ENCODE peak calls at places on chromosomes 1 and 21, in five cellular contexts. C, M, N, K and A are unnamed samples.

GRCh38 chr1:194013561-194013960 is 827.1 kb upstream of the B3GALT2 start:
- DNase-seq in C (peak), M (no peak), N (no peak), K (peak), A (no peak)

GRCh38 chr21:43279578-43279894 is 110.7 kb downstream of the CRYAA start:
- DNase-seq in C (no peak), M (no peak), N (no peak), K (no peak), A (no peak)

GRCh38 chr1:247180581-247180980 is 8.8 kb upstream of the ZNF124 start:
- DNase-seq in C (no peak), M (no peak), N (no peak), K (no peak), A (no peak)

GRCh38 chr1:215002471-215002870 is 80.1 kb upstream of the KCNK2 start:
- DNase-seq in C (peak), M (no peak), N (peak), K (peak), A (no peak)

GRCh38 chr1:204084247-204084772 is 11.4 kb downstream of the SOX13 start:
- DNase-seq in C (no peak), M (no peak), N (no peak), K (no peak), A (no peak)

GRCh38 chr1:83028467-83028866 is 970.5 kb downstream of the TTLL7 start:
- DNase-seq in C (no peak), M (no peak), N (no peak), K (no peak), A (no peak)

GRCh38 chr21:37642493-37642892 is 273.8 kb downstream of the KCNJ6 start:
- DNase-seq in C (no peak), M (no peak), N (no peak), K (no peak), A (no peak)

GRCh38 chr21:38699048-38699447 is 106.7 kb upstream of the ETS2 start:
- DNase-seq in C (no peak), M (no peak), N (no peak), K (no peak), A (no peak)

GRCh38 chr1:27517907-27518718 is 28.1 kb upstream of the WASF2 start:
- DNase-seq in C (no peak), M (no peak), N (no peak), K (no peak), A (no peak)

GRCh38 chr21:18170829-18171228 is 73.8 kb upstream of the CHODL start:
- DNase-seq in C (no peak), M (no peak), N (no peak), K (no peak), A (no peak)

GRCh38 chr1:67441183-67441582 is 11.0 kb upstream of the SERBP1 start:
- DNase-seq in C (peak), M (peak), N (no peak), K (peak), A (no peak)

GRCh38 chr1:181099152-181100014 is 10.9 kb downstream of the IER5 start:
- DNase-seq in C (peak), M (no peak), N (no peak), K (peak), A (no peak)

GRCh38 chr1:199084293-199084692 is 445.5 kb downstream of the PTPRC start:
- DNase-seq in C (peak), M (no peak), N (peak), K (peak), A (no peak)

GRCh38 chr1:226655251-226656163 is 83.6 kb downstream of the ITPKB start:
- DNase-seq in C (no peak), M (no peak), N (no peak), K (no peak), A (no peak)

GRCh38 chr1:156661932-156662587 is 15.1 kb downstream of the NES start:
- DNase-seq in C (peak), M (no peak), N (no peak), K (peak), A (no peak)
- H3K4me3 ChIP-seq in C (no peak), M (no peak), N (no peak), K (no peak), A (no peak)

GRCh38 chr1:162873671-162874666 is 13.0 kb upstream of the CCDC190 start:
- DNase-seq in C (peak), M (no peak), N (peak), K (peak), A (no peak)
- TF ChIP-seq CTCF in C (peak), M (peak), N (peak), K (peak), A (peak)

DNA sequence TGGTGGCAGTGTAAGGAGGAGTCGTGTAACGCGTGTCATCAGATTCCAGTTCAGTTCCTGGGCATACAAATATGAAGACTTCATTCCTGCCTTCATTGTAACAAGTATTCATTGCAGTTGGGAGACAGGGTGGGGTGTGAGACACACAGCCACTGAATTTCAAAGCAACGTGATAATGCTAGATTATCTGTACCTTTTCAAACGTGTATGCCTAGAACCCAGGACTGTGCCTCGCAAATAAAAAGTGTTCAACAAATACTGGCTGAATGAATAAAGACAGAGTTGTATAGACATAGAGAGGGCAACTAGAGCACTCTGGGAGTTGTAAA is 571 bp upstream of the YOD1 start:
- DNase-seq in C (no peak), M (no peak), N (no peak), K (no peak), A (no peak)
- H3K4me3 ChIP-seq in C (peak), M (no peak), N (no peak), K (no peak), A (peak)

DNA sequence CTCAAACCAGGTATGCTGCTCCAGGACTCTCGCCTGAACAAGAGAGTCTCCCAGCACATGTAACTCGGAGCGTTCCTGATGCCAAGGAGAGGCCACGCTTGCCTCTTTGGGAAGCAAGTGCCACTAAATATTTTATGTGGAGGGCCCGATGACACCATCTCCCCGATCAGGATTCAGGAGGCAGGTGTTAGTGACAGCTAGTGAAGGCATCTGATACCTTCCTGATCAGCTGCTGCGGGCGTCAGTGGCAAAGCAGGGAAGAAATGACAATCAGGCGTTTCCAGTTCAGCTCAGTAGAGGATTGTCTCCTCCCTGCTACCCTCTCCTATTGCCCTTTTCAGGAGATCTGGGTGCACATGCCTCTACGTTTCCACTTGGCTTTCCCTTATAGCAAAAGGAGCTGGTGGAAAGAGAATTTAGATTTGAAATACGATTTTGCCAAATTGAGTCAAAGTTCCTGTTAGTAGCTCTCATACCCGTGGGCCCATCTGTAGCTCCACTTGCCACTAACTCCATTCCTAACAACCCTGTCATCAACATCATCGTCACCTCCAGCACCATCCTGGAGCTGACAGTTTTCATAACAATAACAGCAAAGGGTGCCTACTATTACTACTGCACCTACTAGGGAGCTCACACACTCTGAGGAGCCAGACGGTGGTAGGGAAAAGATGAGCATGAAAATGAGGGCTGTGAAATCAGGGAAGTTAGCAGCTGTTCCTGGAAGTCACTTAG is 21.6 kb downstream of the PLXNA2 start:
- DNase-seq in C (peak), M (no peak), N (no peak), K (no peak), A (no peak)
- TF ChIP-seq CTCF in C (no peak), M (no peak), N (no peak), K (no peak), A (no peak)

DNA sequence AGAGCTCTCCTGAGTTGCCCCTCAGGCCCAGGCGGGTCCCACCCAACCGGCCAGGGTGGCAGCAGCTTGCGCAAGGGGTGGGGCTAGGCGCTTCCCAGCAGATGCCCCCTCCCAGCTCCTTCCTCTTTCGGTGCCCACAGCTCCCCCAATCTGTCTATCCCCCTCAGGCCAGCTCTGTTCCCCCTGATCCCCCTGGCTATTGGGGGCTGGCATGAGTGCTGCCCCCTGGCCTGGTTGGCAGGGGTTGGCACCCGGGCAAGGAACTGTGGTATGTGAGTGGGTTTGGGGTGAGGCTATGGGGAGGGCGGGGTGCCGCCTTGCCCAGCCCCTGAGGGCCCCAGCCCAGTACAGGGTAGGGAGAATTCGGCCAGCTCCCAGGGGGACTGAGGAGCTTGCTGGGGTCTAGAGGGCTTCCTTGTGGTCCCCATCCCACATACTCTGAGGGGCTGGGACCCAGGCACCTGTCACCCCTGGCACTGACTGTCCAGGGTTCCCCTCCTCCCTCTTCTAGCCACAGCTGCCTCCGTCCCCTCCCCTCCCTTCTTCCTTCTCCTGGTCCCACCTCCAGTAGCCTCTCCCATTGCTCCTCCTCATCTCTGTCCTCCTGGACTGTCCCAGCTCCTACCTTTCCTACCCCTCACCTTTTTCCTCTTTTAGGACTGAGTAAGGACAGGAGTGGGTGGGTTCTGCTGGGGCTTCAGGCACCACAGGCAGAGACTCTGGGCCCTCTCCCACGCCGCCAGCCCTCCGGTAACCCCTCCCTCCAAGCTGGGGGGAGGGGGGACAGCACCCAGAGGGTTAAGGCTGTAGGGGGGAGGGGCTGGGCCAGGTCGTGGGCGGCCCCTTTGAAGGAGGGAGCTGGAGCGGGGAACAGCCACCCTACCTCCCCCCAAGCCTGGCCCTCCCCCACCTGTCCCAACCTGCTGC is 5.7 kb downstream of the ZBTB7B start:
- DNase-seq in C (no peak), M (no peak), N (no peak), K (no peak), A (no peak)
- H3K4me3 ChIP-seq in C (no peak), M (peak), N (no peak), K (no peak), A (no peak)